ENCODE peak calls at places on chromosomes 3 and 15, in seven cellular contexts. S is endothelial cell, F is suprapubic skin, D is OCI-LY7, J is astrocyte, M is heart left ventricle, O is spleen. K is an unnamed sample.

GRCh38 chr3:134516905-134517304 is 31.0 kb downstream of the CEP63 start:
- DNase-seq in S (no peak), F (no peak), D (no peak), J (no peak), M (no peak), O (no peak), K (no peak)

GRCh38 chr3:101381809-101382208 is 61.4 kb upstream of the IMPG2 start:
- DNase-seq in S (no peak), F (no peak), D (peak), J (peak), M (no peak), O (no peak), K (no peak)

GRCh38 chr3:127043731-127044510 is 61.0 kb downstream of the PLXNA1 start:
- DNase-seq in S (no peak), F (no peak), D (no peak), J (no peak), M (no peak), O (peak), K (no peak)

GRCh38 chr3:134463676-134464611 is 21.8 kb downstream of the ANAPC13 start:
- DNase-seq in S (peak), F (peak), D (no peak), J (peak), M (peak), O (no peak), K (no peak)

GRCh38 chr3:63910873-63911272 is 1.3 kb downstream of the SCAANT1 start:
- DNase-seq in S (no peak), F (no peak), D (peak), J (peak), M (no peak), O (no peak), K (no peak)

GRCh38 chr15:82898961-82899360 is 53.6 kb downstream of the HOMER2 start:
- DNase-seq in S (no peak), F (no peak), D (no peak), J (no peak), M (no peak), O (no peak), K (no peak)

GRCh38 chr15:85750319-85750806 is 44.4 kb downstream of the KLHL25 start:
- DNase-seq in S (no peak), F (no peak), D (no peak), J (peak), M (peak), O (no peak), K (no peak)

GRCh38 chr3:88824646-88825303 is 282.6 kb upstream of the EPHA3 start:
- DNase-seq in S (no peak), F (no peak), D (no peak), J (peak), M (no peak), O (no peak), K (no peak)

GRCh38 chr3:122697952-122698625 is 17.4 kb downstream of the PARP14 start:
- DNase-seq in S (no peak), F (no peak), D (peak), J (peak), M (no peak), O (no peak), K (no peak)

GRCh38 chr15:60093273-60094067 is 89.4 kb downstream of the FOXB1 start:
- DNase-seq in S (no peak), F (no peak), D (no peak), J (no peak), M (no peak), O (no peak), K (no peak)

GRCh38 chr3:194754091-194754490 is 68.4 kb downstream of the FAM43A start:
- DNase-seq in S (no peak), F (no peak), D (no peak), J (no peak), M (no peak), O (no peak), K (no peak)

GRCh38 chr3:13653631-13654279 is 104.8 kb downstream of the FBLN2 start:
- DNase-seq in S (no peak), F (no peak), D (no peak), J (no peak), M (no peak), O (no peak), K (no peak)

GRCh38 chr3:133996251-133996661 is 33.5 kb downstream of the SLCO2A1 start:
- DNase-seq in S (no peak), F (peak), D (no peak), J (no peak), M (no peak), O (no peak), K (no peak)

GRCh38 chr3:126300001-126300760 is 57.0 kb downstream of the KLF15 start:
- DNase-seq in S (no peak), F (no peak), D (no peak), J (no peak), M (no peak), O (peak), K (no peak)

GRCh38 chr15:45431502-45431901 is 53.2 kb upstream of the GATM start:
- DNase-seq in S (no peak), F (no peak), D (no peak), J (no peak), M (no peak), O (no peak), K (no peak)

GRCh38 chr15:39118510-39118909 is 462.4 kb upstream of the THBS1 start:
- DNase-seq in S (no peak), F (no peak), D (no peak), J (peak), M (no peak), O (no peak), K (no peak)

GRCh38 chr3:72892870-72893269 is 5.0 kb downstream of the GXYLT2 start:
- DNase-seq in S (peak), F (no peak), D (peak), J (no peak), M (no peak), O (no peak), K (no peak)

DNA sequence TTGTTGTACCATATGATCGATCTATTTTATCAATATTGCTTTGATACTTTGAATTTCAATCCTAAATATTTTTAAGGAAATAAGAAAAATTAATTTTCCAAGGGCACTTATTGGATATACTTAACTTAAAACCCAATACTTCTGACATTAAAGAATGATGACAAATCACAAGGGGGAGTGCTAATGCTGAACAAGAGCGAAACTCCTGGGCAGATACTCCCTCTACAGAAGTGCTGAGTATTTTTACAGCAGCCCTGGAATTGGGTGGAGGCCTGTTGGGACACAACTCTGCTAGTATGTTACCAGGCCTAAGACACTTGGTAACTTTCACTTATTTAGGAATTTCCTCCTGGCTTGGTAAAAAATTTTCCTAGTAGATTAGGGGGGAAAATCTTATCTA is 46.2 kb downstream of the DENND6A start:
- DNase-seq in S (no peak), F (no peak), D (no peak), J (peak), M (no peak), O (no peak), K (no peak)
- TF ChIP-seq CTCF in S (no peak), F (no peak), D (peak), J (no peak), M (peak), O (peak), K (no peak)

GRCh38 chr15:58852347-58852746 is 81.1 kb downstream of the SLTM start:
- DNase-seq in S (no peak), F (no peak), D (peak), J (no peak), M (no peak), O (no peak), K (no peak)
- TF ChIP-seq CTCF in S (peak), F (no peak), D (peak), J (no peak), M (no peak), O (no peak), K (peak)

GRCh38 chr3:192444791-192445106 is 282.6 kb downstream of the FGF12 start:
- DNase-seq in S (no peak), F (no peak), D (no peak), J (no peak), M (no peak), O (no peak), K (no peak)

GRCh38 chr3:192445768-192446644 is 281.3 kb downstream of the FGF12 start:
- DNase-seq in S (no peak), F (no peak), D (no peak), J (peak), M (peak), O (no peak), K (no peak)

GRCh38 chr3:192444096-192444790 is 283.1 kb downstream of the FGF12 start:
- DNase-seq in S (peak), F (no peak), D (peak), J (peak), M (peak), O (peak), K (peak)

DNA sequence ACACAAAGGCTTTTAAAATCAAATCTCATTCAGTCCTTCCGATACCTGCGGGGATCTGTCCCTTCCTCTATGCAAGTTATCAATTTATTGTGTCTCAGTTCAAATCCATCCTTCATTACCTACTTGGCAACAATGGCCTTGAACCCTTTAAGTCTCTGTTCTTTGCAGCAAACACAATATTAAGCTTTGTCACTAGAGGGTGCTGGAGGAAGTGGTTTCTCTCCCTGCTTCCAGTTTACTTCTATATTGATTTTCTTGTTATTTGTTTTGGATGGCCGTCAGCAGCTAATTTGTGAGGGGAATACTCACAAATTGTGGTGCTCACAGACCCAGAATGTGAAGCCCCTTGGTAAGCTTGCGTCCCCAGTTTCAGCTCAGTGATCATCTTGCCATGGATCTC is 278.3 kb downstream of the FGF12 start:
- DNase-seq in S (no peak), F (no peak), D (no peak), J (no peak), M (no peak), O (no peak), K (no peak)
- TF ChIP-seq CTCF in S (no peak), F (no peak), D (peak), J (no peak), M (peak), O (no peak), K (peak)

GRCh38 chr15:65869954-65870871 is 922 bp downstream of the RAB11A start:
- DNase-seq in S (peak), F (peak), D (peak), J (peak), M (peak), O (peak), K (no peak)
- TF ChIP-seq CTCF in S (no peak), F (no peak), D (no peak), J (no peak), M (no peak), O (no peak), K (no peak)

DNA sequence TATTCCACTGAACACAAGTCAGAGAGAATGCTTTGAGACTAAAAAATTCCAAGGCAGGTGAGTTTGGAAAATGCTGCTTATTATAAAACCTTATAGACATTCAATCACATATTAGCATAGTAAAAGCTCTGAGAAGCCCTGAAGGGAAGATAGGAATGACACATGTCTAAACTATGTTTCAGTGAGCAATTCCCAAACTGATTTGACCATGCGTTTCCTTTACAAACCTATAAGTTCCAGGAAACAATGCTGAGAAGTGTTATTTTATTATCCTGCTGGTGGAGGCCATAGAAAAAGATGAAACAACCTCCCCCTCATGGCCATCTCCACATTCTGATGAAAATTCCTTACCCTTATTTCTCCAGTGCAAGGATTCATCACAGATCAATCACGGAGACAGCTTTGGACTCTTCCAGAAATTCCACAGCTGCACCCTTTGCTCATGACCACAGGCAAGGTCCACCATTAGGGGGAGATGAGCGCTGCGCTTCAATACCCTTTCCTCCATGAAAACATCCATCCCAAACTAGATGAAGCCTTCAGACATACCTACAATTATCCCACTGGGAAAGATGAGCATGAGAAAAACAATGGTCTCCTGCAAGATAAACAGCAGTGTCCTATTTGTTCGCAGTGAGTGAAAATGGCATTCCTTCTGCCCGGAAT is 372.2 kb downstream of the MAGI1 start:
- DNase-seq in S (no peak), F (no peak), D (no peak), J (peak), M (no peak), O (no peak), K (no peak)
- TF ChIP-seq CTCF in S (no peak), F (no peak), D (no peak), J (peak), M (no peak), O (no peak), K (no peak)

GRCh38 chr15:41020311-41020710 is 67.0 kb downstream of the CHAC1 start:
- DNase-seq in S (no peak), F (no peak), D (no peak), J (no peak), M (no peak), O (no peak), K (no peak)

GRCh38 chr15:41019174-41019573 is 65.9 kb downstream of the CHAC1 start:
- DNase-seq in S (no peak), F (no peak), D (no peak), J (no peak), M (no peak), O (no peak), K (no peak)

GRCh38 chr15:41020829-41021228 is 67.6 kb downstream of the CHAC1 start:
- DNase-seq in S (no peak), F (no peak), D (no peak), J (no peak), M (no peak), O (no peak), K (no peak)

GRCh38 chr15:41017051-41017735 is 63.9 kb downstream of the CHAC1 start:
- DNase-seq in S (no peak), F (no peak), D (no peak), J (no peak), M (no peak), O (no peak), K (no peak)

DNA sequence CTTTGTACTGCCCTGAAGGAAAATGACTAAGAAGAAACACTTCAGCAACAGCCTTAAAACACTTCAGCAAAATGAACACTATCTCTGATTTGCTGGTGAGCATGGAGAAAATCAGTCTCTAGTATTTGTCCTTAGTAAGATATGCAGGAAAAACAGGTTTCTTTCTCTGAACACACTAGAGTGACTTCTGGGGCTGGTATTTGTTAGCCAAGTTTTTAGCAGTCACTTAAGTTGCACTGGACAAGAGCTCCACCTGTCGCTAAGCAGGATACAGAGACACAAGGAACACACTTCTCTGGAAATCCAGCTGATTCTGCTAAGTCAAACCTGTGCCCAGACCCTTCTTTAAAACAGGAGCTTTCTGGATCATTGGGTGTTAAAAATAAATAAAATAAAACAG is 65.3 kb downstream of the CHAC1 start:
- DNase-seq in S (peak), F (no peak), D (no peak), J (peak), M (no peak), O (no peak), K (no peak)
- TF ChIP-seq CTCF in S (no peak), F (no peak), D (no peak), J (peak), M (peak), O (peak), K (peak)

GRCh38 chr15:51205050-51205707 is 110.5 kb upstream of the TNFAIP8L3 start:
- DNase-seq in S (no peak), F (no peak), D (no peak), J (no peak), M (no peak), O (no peak), K (no peak)
- TF ChIP-seq CTCF in S (no peak), F (no peak), D (no peak), J (no peak), M (no peak), O (no peak), K (no peak)

DNA sequence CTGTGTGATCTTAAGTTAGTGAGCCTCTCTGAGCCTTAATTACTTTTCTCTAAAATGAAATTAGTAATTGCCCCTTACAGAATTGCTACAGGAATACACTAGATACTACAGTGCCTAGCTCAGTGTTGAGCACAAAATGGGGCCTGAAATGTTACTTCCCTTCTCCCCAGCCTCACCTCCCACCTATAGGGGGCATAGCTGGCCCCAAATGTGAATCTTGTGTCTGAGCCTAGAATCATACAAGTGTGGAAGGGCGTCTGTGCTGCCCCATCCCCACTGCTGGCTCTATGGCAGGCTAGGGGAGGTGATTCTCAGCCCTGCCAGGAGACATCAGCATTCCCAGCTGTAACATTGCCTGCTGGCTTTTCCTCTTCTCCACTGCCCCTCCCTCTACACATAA is 42.7 kb downstream of the IFT122 start:
- DNase-seq in S (no peak), F (no peak), D (peak), J (no peak), M (no peak), O (no peak), K (no peak)
- TF ChIP-seq CTCF in S (no peak), F (no peak), D (peak), J (no peak), M (no peak), O (no peak), K (peak)

GRCh38 chr15:70539409-70539808 is 223.9 kb downstream of the UACA start:
- DNase-seq in S (no peak), F (peak), D (no peak), J (no peak), M (no peak), O (peak), K (no peak)
- TF ChIP-seq CTCF in S (no peak), F (no peak), D (no peak), J (no peak), M (no peak), O (no peak), K (no peak)